ENCODE peak calls at places on chromosomes 12 and 14, in four cellular contexts. X is AG10803, B is lower leg skin, I is IMR-90. W is an unnamed sample.

GRCh38 chr12:56126732-56127239 is 1.3 kb upstream of the ESYT1 start:
- DNase-seq in X (no peak), B (no peak), I (no peak), W (no peak)

GRCh38 chr12:27672654-27673053 is 23.6 kb upstream of the REP15 start:
- DNase-seq in X (no peak), B (no peak), I (no peak), W (no peak)

GRCh38 chr14:49641697-49642129 is 6.7 kb upstream of the DNAAF2 start:
- DNase-seq in X (peak), B (no peak), I (peak), W (no peak)

GRCh38 chr12:71046215-71046614 is 111.6 kb downstream of the TSPAN8 start:
- DNase-seq in X (peak), B (no peak), I (peak), W (no peak)

GRCh38 chr12:24931666-24932405 is 17.1 kb downstream of the BCAT1 start:
- DNase-seq in X (no peak), B (no peak), I (peak), W (peak)

GRCh38 chr12:3489057-3489456 is 1.9 kb upstream of the PRMT8 start:
- DNase-seq in X (peak), B (no peak), I (no peak), W (no peak)

GRCh38 chr12:51689972-51690371 is 98.9 kb downstream of the SCN8A start:
- DNase-seq in X (no peak), B (no peak), I (no peak), W (no peak)

GRCh38 chr12:849192-849527 is 96.8 kb downstream of the WNK1 start:
- DNase-seq in X (no peak), B (no peak), I (no peak), W (no peak)

GRCh38 chr12:51371295-51371953 is 19.8 kb downstream of the GALNT6 start:
- DNase-seq in X (peak), B (peak), I (peak), W (peak)

GRCh38 chr12:48442191-48442828 is 30.0 kb upstream of the ANP32D start:
- DNase-seq in X (no peak), B (no peak), I (no peak), W (no peak)

GRCh38 chr12:113271466-113271852 is 50.2 kb downstream of the TPCN1 start:
- DNase-seq in X (no peak), B (no peak), I (no peak), W (no peak)

GRCh38 chr14:93005135-93005813 is 82.3 kb downstream of the CHGA start:
- DNase-seq in X (no peak), B (no peak), I (no peak), W (no peak)

GRCh38 chr14:103442288-103442687 is 57.1 kb downstream of the MARK3 start:
- DNase-seq in X (peak), B (no peak), I (peak), W (no peak)

GRCh38 chr12:50218386-50218785 is 51.2 kb upstream of the CERS5 start:
- DNase-seq in X (peak), B (no peak), I (peak), W (peak)

GRCh38 chr14:34711169-34711568 is 3.2 kb downstream of the CFL2 start:
- DNase-seq in X (peak), B (no peak), I (peak), W (peak)

GRCh38 chr12:40141996-40142395 is 36.1 kb upstream of the SLC2A13 start:
- DNase-seq in X (no peak), B (no peak), I (no peak), W (no peak)

GRCh38 chr14:55500219-55500701 is 59.8 kb upstream of the TBPL2 start:
- DNase-seq in X (no peak), B (no peak), I (no peak), W (no peak)

GRCh38 chr12:131199221-131199620 is 245.5 kb downstream of the ADGRD1 start:
- DNase-seq in X (no peak), B (no peak), I (no peak), W (no peak)

GRCh38 chr12:48165089-48166031 is 8.0 kb upstream of the ASB8 start:
- DNase-seq in X (peak), B (no peak), I (peak), W (peak)

GRCh38 chr14:92848941-92849340 is 54.8 kb downstream of the GOLGA5 start:
- DNase-seq in X (no peak), B (no peak), I (no peak), W (no peak)

GRCh38 chr12:5511644-5512584 is 80.0 kb downstream of the NTF3 start:
- DNase-seq in X (peak), B (no peak), I (peak), W (peak)

GRCh38 chr12:116698131-116698495 is 39.8 kb downstream of the SPRING1 start:
- DNase-seq in X (no peak), B (no peak), I (no peak), W (no peak)

GRCh38 chr14:62897057-62897456 is 148.2 kb downstream of the KCNH5 start:
- DNase-seq in X (no peak), B (no peak), I (no peak), W (no peak)

GRCh38 chr14:70585221-70585620 is 15.2 kb downstream of the MED6 start:
- DNase-seq in X (no peak), B (no peak), I (peak), W (peak)
- TF ChIP-seq CTCF in X (no peak), B (no peak), I (peak), W (peak)

DNA sequence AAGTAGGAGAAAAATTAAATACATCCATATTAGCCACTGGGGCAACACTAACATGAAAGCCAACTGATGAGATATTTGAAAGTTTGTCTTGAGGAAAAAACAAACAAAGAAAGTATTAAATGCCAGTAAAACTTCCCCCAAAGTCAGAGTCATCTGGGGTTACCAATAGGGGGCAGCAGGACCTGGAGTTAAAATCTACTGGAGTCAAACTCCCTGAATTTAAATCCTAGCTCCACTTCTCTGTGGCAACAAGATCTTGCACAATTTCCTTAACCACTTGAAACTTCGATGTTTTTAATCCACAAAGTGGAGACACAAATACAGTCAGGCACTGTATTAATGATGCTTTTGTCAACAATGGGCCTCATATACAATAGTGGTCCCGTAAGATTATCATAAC is 14.4 kb downstream of the PLEKHG7 start:
- DNase-seq in X (peak), B (no peak), I (peak), W (peak)
- TF ChIP-seq CTCF in X (peak), B (no peak), I (peak), W (peak)

GRCh38 chr12:100745378-100746071 is 49.1 kb upstream of the ANO4 start:
- DNase-seq in X (no peak), B (no peak), I (no peak), W (no peak)

GRCh38 chr12:100738086-100738485 is 56.5 kb upstream of the ANO4 start:
- DNase-seq in X (no peak), B (no peak), I (no peak), W (no peak)

GRCh38 chr12:100743060-100743459 is 51.5 kb upstream of the ANO4 start:
- DNase-seq in X (no peak), B (no peak), I (no peak), W (no peak)

GRCh38 chr12:100737168-100737567 is 57.4 kb upstream of the ANO4 start:
- DNase-seq in X (no peak), B (no peak), I (no peak), W (no peak)

GRCh38 chr12:100741084-100741711 is 53.4 kb upstream of the ANO4 start:
- DNase-seq in X (peak), B (no peak), I (peak), W (peak)
- TF ChIP-seq CTCF in X (peak), B (no peak), I (peak), W (peak)

GRCh38 chr12:85441740-85442139 is 161.7 kb downstream of the ALX1 start:
- DNase-seq in X (peak), B (no peak), I (peak), W (no peak)
- TF ChIP-seq CTCF in X (peak), B (no peak), I (peak), W (peak)

GRCh38 chr14:101559624-101560533 is 1.4 kb upstream of the DIO3 start:
- DNase-seq in X (peak), B (no peak), I (peak), W (no peak)
- TF ChIP-seq CTCF in X (no peak), B (no peak), I (peak), W (no peak)

DNA sequence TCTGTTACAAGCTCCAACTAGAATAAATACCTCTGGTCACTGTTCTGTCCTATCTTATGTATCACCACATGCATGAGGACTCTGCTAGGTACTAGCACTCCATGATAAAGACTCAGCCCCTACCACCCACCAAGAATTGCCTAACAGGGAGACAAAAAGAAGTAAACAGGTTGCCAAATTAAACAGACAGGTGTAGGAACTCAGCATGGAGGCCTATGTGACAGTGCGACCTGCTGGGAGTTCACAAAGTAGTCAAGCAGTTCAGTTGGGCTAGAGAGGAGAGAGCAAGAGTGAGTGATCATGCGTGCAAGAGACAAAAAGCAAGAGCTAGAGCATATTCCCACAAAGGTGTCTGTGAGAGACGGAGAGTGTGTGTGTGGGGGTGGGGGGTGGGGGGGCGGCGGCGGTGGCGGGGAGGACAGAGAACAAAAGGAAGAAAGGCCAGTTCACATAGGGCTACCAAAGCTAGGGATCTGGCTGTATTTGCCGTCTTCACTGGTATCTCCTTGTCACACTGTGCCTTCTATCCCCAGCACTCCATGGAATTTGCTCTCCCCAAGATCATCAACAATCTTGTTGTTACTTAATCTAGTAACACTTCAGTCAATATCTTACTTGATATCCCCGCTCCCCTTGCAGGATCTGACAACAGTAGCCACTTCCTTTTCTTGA is 81.2 kb downstream of the SPPL3 start:
- DNase-seq in X (no peak), B (no peak), I (no peak), W (no peak)
- TF ChIP-seq CTCF in X (no peak), B (no peak), I (no peak), W (no peak)

GRCh38 chr12:106204312-106204711 is 43.5 kb downstream of the CKAP4 start:
- DNase-seq in X (peak), B (no peak), I (no peak), W (no peak)

DNA sequence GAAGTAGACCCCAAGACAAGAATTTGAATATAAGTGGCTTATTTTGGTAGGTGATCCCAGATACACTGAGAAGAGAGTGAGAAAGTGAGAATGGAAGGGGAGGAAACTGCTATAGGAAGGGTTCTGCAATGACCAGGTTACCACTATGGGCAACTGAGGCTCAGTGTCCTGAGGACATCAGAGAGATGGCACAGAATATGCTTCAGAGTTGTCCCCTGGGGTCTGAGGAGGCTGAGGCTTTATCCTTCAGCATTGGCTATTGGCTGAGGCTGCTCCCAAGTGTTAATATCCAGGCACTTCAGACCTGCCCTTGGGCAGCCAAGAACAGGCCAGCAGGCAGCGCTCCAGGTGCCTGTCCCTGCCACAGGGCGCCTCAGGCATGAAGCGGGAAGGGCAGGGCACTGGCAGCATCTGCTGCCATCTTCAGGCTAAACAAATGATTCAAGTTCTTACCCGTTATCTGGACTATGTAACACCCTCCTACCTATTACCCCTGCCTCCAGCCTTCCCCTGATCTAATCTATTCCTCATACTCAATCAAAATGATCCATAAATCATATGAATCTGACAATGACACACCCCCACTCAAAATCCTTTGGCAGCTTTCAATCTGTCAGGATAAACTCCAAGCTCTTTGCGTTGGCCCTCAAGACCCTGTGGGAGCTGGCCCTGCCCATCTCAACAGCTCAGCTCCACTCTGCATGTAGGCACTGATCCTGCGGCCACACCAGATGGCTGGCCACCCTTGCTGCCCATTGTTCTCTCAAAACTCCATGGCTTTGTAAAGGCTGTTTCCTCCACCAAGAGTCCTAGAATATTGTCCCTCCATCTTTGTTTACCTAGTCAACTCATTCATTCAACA is 42.4 kb downstream of the CKAP4 start:
- DNase-seq in X (peak), B (no peak), I (no peak), W (peak)
- TF ChIP-seq CTCF in X (peak), B (no peak), I (peak), W (peak)

GRCh38 chr12:127363392-127363791 is 903.6 kb upstream of the TMEM132C start:
- DNase-seq in X (no peak), B (no peak), I (no peak), W (peak)
- TF ChIP-seq CTCF in X (peak), B (no peak), I (peak), W (peak)